ENCODE peak calls at places on chromosomes 2 and 18, in nine cellular contexts. Y is right atrium auricular region, B is bronchial epithelial cell, P is mammary epithelial cell, J is neuronal stem cell, F is lung, X is stomach, E is right lobe of liver, O is tibial artery. M is an unnamed sample. For H3K36me3, the result is how much of the 10 kb centered on the place peaks cover.

GRCh38 chr18:22538463-22538862 is 120.7 kb upstream of the CTAGE1 start:
- DNase-seq in X (no peak), F (no peak), J (no peak), E (no peak), P (no peak), O (peak), B (no peak), Y (peak), M (peak)

GRCh38 chr2:181122601-181123000 is 142.2 kb downstream of the UBE2E3 start:
- DNase-seq in E (no peak), B (no peak), X (no peak), O (no peak), Y (no peak), P (no peak), J (no peak), F (no peak), M (no peak)

GRCh38 chr2:110211938-110212858 is at the start of gene MTLN:
- DNase-seq in E (peak), B (peak), P (peak), O (peak), X (peak), Y (peak), F (peak), J (peak), M (peak)

GRCh38 chr2:51697095-51697494 is 665.2 kb upstream of the NRXN1 start:
- DNase-seq in F (no peak), X (no peak), B (peak), P (no peak), J (no peak), O (no peak), E (no peak), Y (no peak), M (no peak)

GRCh38 chr2:9144617-9145016 is 62.0 kb upstream of the ASAP2 start:
- DNase-seq in Y (no peak), F (no peak), B (no peak), J (no peak), O (no peak), X (no peak), E (no peak), P (no peak), M (no peak)

GRCh38 chr2:28610583-28611201 is 114.8 kb downstream of the PLB1 start:
- DNase-seq in X (peak), J (no peak), E (no peak), Y (no peak), P (peak), F (no peak), O (peak), B (peak), M (peak)

GRCh38 chr2:98835831-98836385 is 100.1 kb downstream of the CRACDL start:
- DNase-seq in J (no peak), F (no peak), B (no peak), Y (no peak), O (no peak), P (no peak), E (no peak), X (no peak), M (no peak)

GRCh38 chr2:120441744-120442471 is 96.0 kb downstream of the INHBB start:
- DNase-seq in O (no peak), X (peak), E (peak), B (peak), F (peak), J (peak), Y (no peak), P (peak), M (no peak)

GRCh38 chr2:80365762-80366161 is 61.2 kb upstream of the LRRTM1 start:
- DNase-seq in E (no peak), F (no peak), Y (no peak), J (peak), X (no peak), P (no peak), B (no peak), O (no peak), M (no peak)

GRCh38 chr2:30888841-30889407 is 81.7 kb upstream of the CAPN13 start:
- DNase-seq in P (no peak), X (no peak), Y (no peak), F (no peak), E (no peak), J (no peak), O (no peak), B (no peak), M (no peak)

GRCh38 chr18:36761186-36761698 is 67.6 kb downstream of the TPGS2 start:
- DNase-seq in J (no peak), P (no peak), F (no peak), Y (no peak), B (no peak), O (no peak), E (no peak), X (no peak), M (no peak)

GRCh38 chr2:97911210-97911921 is 84.4 kb downstream of the TMEM131 start:
- DNase-seq in E (no peak), O (no peak), X (no peak), F (no peak), Y (no peak), P (peak), J (no peak), B (peak), M (no peak)

GRCh38 chr2:24749069-24749691 is 44.0 kb downstream of the PTRHD1 start:
- DNase-seq in Y (no peak), X (no peak), J (no peak), O (no peak), P (no peak), F (no peak), E (no peak), B (no peak), M (no peak)

GRCh38 chr18:46400449-46400848 is 256.6 kb downstream of the LOXHD1 start:
- DNase-seq in F (no peak), Y (no peak), P (no peak), E (no peak), B (no peak), J (no peak), X (no peak), O (no peak), M (no peak)

GRCh38 chr2:239945751-239946569 is 79.2 kb downstream of the NDUFA10 start:
- DNase-seq in P (no peak), E (no peak), B (no peak), O (no peak), Y (no peak), J (no peak), F (no peak), X (peak), M (no peak)

GRCh38 chr2:69692424-69692823 is 48.9 kb upstream of the AAK1 start:
- DNase-seq in Y (no peak), F (no peak), X (no peak), B (peak), E (no peak), O (no peak), J (no peak), P (peak), M (no peak)

GRCh38 chr2:227462463-227462951 is 9.4 kb upstream of the AGFG1 start:
- DNase-seq in E (no peak), F (no peak), B (peak), X (no peak), Y (no peak), O (no peak), P (no peak), J (no peak), M (no peak)

GRCh38 chr18:56639094-56639361 is 636 bp upstream of the TXNL1 start:
- DNase-seq in B (no peak), Y (no peak), F (no peak), P (no peak), E (no peak), X (no peak), J (no peak), O (no peak), M (no peak)

GRCh38 chr2:33347856-33348255 is 128.6 kb upstream of the RASGRP3 start:
- DNase-seq in F (no peak), B (no peak), O (no peak), E (no peak), Y (no peak), J (no peak), X (no peak), P (no peak), M (no peak)

GRCh38 chr2:117618607-117619006 is 195.9 kb upstream of the DDX18 start:
- DNase-seq in X (no peak), E (no peak), Y (no peak), F (no peak), O (no peak), P (no peak), J (no peak), B (no peak), M (no peak)

GRCh38 chr2:216426166-216426777 is 14.0 kb downstream of the SMARCAL1 start:
- DNase-seq in Y (no peak), F (no peak), E (no peak), X (no peak), J (no peak), P (no peak), O (no peak), B (no peak), M (no peak)

GRCh38 chr2:119820275-119820674 is 60.6 kb downstream of the PTPN4 start:
- DNase-seq in E (peak), Y (no peak), J (no peak), B (peak), F (no peak), P (no peak), X (no peak), O (no peak), M (peak)

GRCh38 chr2:48254839-48255238 is 275.1 kb upstream of the STON1 start:
- DNase-seq in Y (no peak), B (no peak), X (no peak), J (no peak), O (no peak), P (no peak), F (no peak), E (no peak), M (no peak)

GRCh38 chr2:641501-642430 is 35.4 kb downstream of the TMEM18 start:
- DNase-seq in J (no peak), F (peak), B (peak), X (no peak), O (no peak), E (no peak), P (no peak), Y (peak), M (no peak)

GRCh38 chr2:28399289-28399688 is 6.6 kb downstream of the FOSL2 start:
- DNase-seq in Y (no peak), F (no peak), B (no peak), X (no peak), O (no peak), E (no peak), J (no peak), P (no peak), M (no peak)

GRCh38 chr2:189218236-189218635 is 38.7 kb upstream of the COL5A2 start:
- DNase-seq in X (no peak), P (no peak), B (no peak), J (no peak), Y (no peak), F (no peak), E (no peak), O (no peak), M (no peak)

GRCh38 chr2:18690342-18690741 is 101.0 kb upstream of the NT5C1B start:
- DNase-seq in O (no peak), F (no peak), P (no peak), E (no peak), X (no peak), J (no peak), B (no peak), Y (no peak), M (no peak)

GRCh38 chr2:106104332-106105062 is 89.6 kb downstream of the UXS1 start:
- DNase-seq in X (peak), E (no peak), P (peak), B (peak), O (peak), Y (no peak), J (peak), F (peak), M (no peak)

GRCh38 chr2:67927489-67927888 is 135.3 kb downstream of the C1D start:
- DNase-seq in O (no peak), P (no peak), J (no peak), X (no peak), B (no peak), F (no peak), E (no peak), Y (no peak), M (no peak)

GRCh38 chr2:80026040-80026729 is 278.4 kb downstream of the LRRTM1 start:
- DNase-seq in O (no peak), Y (no peak), X (no peak), F (no peak), P (no peak), E (no peak), J (no peak), B (no peak), M (no peak)

GRCh38 chr2:2558476-2558875 is 227.4 kb upstream of the MYT1L start:
- DNase-seq in O (no peak), Y (no peak), X (no peak), E (no peak), J (no peak), B (no peak), F (no peak), P (no peak), M (no peak)

GRCh38 chr2:190545756-190546385 is 11.3 kb upstream of the NEMP2 start:
- DNase-seq in J (no peak), O (no peak), B (no peak), E (no peak), X (no peak), Y (no peak), P (peak), F (no peak), M (no peak)

GRCh38 chr2:69770193-69770702 is 28.3 kb downstream of the ANXA4 start:
- DNase-seq in B (peak), P (peak), E (no peak), O (peak), F (no peak), J (no peak), Y (peak), X (no peak), M (no peak)

GRCh38 chr2:207768891-207769596 is 662 bp downstream of the FZD5 start:
- DNase-seq in B (no peak), X (no peak), J (peak), P (peak), O (peak), F (peak), E (no peak), Y (no peak), M (peak)

GRCh38 chr2:89820248-89820647 is 1128.8 kb downstream of the RPIA start:
- DNase-seq in B (no peak), Y (no peak), O (no peak), P (no peak), F (no peak), E (no peak), X (no peak), J (no peak), M (no peak)

GRCh38 chr2:197273485-197273884 is 37.1 kb downstream of the ANKRD44 start:
- DNase-seq in X (peak), P (no peak), O (no peak), E (peak), B (no peak), Y (no peak), F (peak), J (no peak), M (no peak)

GRCh38 chr18:50578651-50579050 is 18.8 kb downstream of the MAPK4 start:
- DNase-seq in B (peak), J (no peak), Y (no peak), P (peak), E (no peak), X (no peak), F (no peak), O (no peak), M (no peak)

GRCh38 chr2:86793752-86794151 is 3.0 kb upstream of the CD8A start:
- DNase-seq in P (no peak), B (no peak), X (no peak), E (no peak), Y (no peak), J (no peak), O (no peak), F (no peak), M (no peak)

GRCh38 chr2:43592443-43592842 is 3.4 kb downstream of the THADA start:
- DNase-seq in Y (no peak), F (no peak), E (no peak), P (no peak), X (no peak), O (no peak), B (no peak), J (no peak), M (no peak)

GRCh38 chr2:133712369-133712768 is 144.1 kb upstream of the NCKAP5 start:
- DNase-seq in E (no peak), P (no peak), J (no peak), B (no peak), F (no peak), O (no peak), Y (no peak), X (no peak), M (no peak)
- H3K36me3 ChIP-seq in E (under half), P (under half), J (under half), B (under half), F (under half), O (under half), Y (under half), X (under half), M (under half)

GRCh38 chr2:152647417-152648010 is 69.7 kb downstream of the PRPF40A start:
- DNase-seq in E (peak), Y (no peak), F (peak), J (no peak), P (no peak), X (peak), B (peak), O (peak), M (peak)
- H3K36me3 ChIP-seq in E (under half), Y (under half), F (under half), J (under half), P (under half), X (half or more), B (under half), O (under half), M (under half)

GRCh38 chr2:199850250-199850717 is 708 bp downstream of the FTCDNL1 start:
- DNase-seq in O (no peak), F (no peak), E (no peak), J (no peak), X (no peak), P (no peak), B (no peak), Y (no peak), M (no peak)

GRCh38 chr2:199851499-199851816 is 466 bp upstream of the FTCDNL1 start:
- DNase-seq in E (no peak), B (no peak), X (no peak), J (no peak), O (no peak), P (no peak), F (no peak), Y (no peak), M (no peak)

GRCh38 chr2:199848323-199848722 is 2.7 kb downstream of the FTCDNL1 start:
- DNase-seq in J (no peak), X (no peak), P (no peak), B (no peak), F (no peak), E (no peak), Y (no peak), O (no peak), M (no peak)

GRCh38 chr2:199850718-199851498 is at the start of gene FTCDNL1:
- DNase-seq in X (peak), P (peak), O (peak), E (peak), Y (no peak), J (peak), F (peak), B (peak), M (peak)

GRCh38 chr2:199851886-199852285 is 894 bp upstream of the FTCDNL1 start:
- DNase-seq in F (no peak), X (no peak), P (no peak), O (no peak), E (no peak), J (no peak), Y (no peak), B (no peak), M (no peak)
- H3K36me3 ChIP-seq in F (under half), X (under half), P (under half), O (under half), E (under half), J (under half), Y (under half), B (under half), M (under half)

GRCh38 chr2:222927600-222927999 is 66.8 kb downstream of the ACSL3 start:
- DNase-seq in F (no peak), J (no peak), X (no peak), E (no peak), Y (no peak), O (no peak), P (no peak), B (no peak), M (no peak)
- H3K36me3 ChIP-seq in F (under half), J (under half), X (half or more), E (half or more), Y (under half), O (under half), P (under half), B (under half), M (half or more)

GRCh38 chr18:8908792-8909510 is 193.5 kb upstream of the NDUFV2 start:
- DNase-seq in J (no peak), B (no peak), P (no peak), O (no peak), X (no peak), Y (no peak), F (no peak), E (no peak), M (no peak)

GRCh38 chr18:8901019-8901418 is 195.7 kb downstream of the MTCL1 start:
- DNase-seq in J (no peak), B (no peak), E (no peak), P (no peak), Y (no peak), O (no peak), F (no peak), X (no peak), M (no peak)

GRCh38 chr18:8898990-8899389 is 193.6 kb downstream of the MTCL1 start:
- DNase-seq in J (no peak), B (no peak), P (no peak), O (no peak), X (no peak), Y (no peak), E (no peak), F (no peak), M (no peak)

GRCh38 chr18:8900552-8900951 is 195.2 kb downstream of the MTCL1 start:
- DNase-seq in B (no peak), Y (no peak), J (no peak), P (no peak), E (no peak), F (no peak), X (no peak), O (no peak), M (no peak)

GRCh38 chr18:8904316-8904715 is 198.2 kb upstream of the NDUFV2 start:
- DNase-seq in E (no peak), J (no peak), Y (no peak), B (no peak), O (no peak), F (no peak), X (no peak), P (no peak), M (no peak)
- H3K36me3 ChIP-seq in E (under half), J (under half), Y (under half), B (under half), O (under half), F (under half), X (under half), P (under half), M (under half)

DNA sequence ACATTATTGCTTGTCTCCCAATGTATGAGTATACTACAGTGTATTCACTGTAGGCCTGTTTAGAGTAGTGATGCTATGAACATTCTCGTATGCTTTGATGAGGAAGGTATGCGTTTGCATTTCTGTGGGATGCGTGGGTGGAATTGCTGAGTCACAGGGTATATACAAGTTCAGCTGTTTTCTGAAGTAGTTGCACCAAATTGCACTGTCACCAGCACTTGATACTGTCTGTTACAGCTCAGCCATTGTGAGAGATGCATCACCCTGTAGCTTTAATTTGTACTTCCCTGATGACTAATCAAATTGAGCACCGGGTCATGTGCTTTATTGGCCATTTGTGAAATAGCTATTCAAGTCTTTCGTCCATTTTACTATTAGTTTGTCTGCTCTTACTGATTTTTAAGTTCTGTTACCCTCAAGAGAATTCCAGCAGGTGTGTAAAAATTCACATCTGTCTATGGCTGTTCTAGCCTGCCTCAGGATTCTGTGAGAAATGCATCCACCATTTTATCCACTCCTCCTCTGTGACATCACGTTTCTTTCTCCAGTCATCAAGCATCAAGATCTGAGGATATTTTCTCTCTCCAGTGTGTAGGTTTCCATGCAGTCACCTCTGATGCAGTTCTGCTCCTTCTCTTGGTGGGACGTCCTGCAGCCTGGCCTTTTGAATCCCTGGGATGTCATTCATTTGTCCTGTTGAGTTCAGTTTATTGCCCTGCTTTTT is 72.5 kb downstream of the DGKD start:
- DNase-seq in B (peak), E (no peak), P (peak), Y (peak), O (no peak), J (no peak), X (peak), F (no peak), M (no peak)
- H3K36me3 ChIP-seq in B (under half), E (under half), P (under half), Y (under half), O (under half), J (under half), X (under half), F (under half), M (under half)

DNA sequence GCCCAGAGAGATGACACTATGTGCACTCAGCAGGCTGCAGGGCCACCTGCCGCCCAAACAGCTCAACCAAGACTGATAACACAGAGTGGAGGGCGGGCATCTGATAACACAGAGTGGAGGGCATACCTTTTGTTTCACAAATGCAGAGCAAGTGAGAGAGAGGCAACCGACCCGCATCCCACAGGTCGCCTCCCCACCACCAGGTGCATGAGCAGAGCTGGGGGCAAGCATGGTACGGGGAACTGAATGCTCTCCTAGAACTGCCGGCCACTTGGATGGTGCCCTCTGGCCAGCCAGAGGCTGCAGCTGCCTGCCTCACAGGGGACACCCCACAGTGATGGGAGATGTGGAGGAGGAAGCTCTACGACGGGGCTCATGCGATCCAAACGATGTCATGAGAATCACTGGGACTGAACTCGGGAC is 49.5 kb downstream of the ANO7 start:
- DNase-seq in Y (no peak), X (no peak), O (no peak), P (no peak), J (no peak), B (no peak), F (no peak), E (no peak), M (no peak)
- H3K36me3 ChIP-seq in Y (half or more), X (half or more), O (half or more), P (half or more), J (half or more), B (half or more), F (half or more), E (half or more), M (half or more)

M was measured in heart left ventricle.